ENCODE peak calls at places on chromosomes 2 and 18, in nine cellular contexts. Y, J, C, W, L, I, E, Q and X are unnamed samples.
A peak's percentile ranks its signal among the peaks of the same experiment; 100 is the strongest.

GRCh38 chr2:10661846-10662245 is 27.9 kb downstream of the NOL10 start:
- DNase-seq in I (no peak), Y (no peak), L (no peak), C (no peak), E (no peak), Q (no peak), J (no peak), W (no peak), X (no peak)

GRCh38 chr2:49801898-49802297 is 647.6 kb upstream of the FSHR start:
- DNase-seq in W (no peak), I (no peak), Y (no peak), L (no peak), Q (no peak), C (no peak), J (no peak), E (no peak), X (no peak)

GRCh38 chr2:150619607-150620330 is 132.3 kb upstream of the RND3 start:
- DNase-seq in E (no peak), Y (no peak), L (no peak), J (no peak), W (no peak), I (no peak), Q (peak; percentile 39), C (no peak), X (no peak)

GRCh38 chr2:237689569-237690131 is 62.3 kb downstream of the LRRFIP1 start:
- DNase-seq in E (peak; percentile 10), L (no peak), J (no peak), Y (no peak), I (no peak), W (no peak), C (peak; percentile 79), Q (no peak), X (no peak)

GRCh38 chr2:69804416-69804815 is 25.0 kb upstream of the GMCL1 start:
- DNase-seq in C (peak; percentile 15), J (no peak), Y (no peak), W (no peak), Q (no peak), E (no peak), L (no peak), I (no peak), X (no peak)

GRCh38 chr2:149568138-149568537 is 19.4 kb downstream of the MMADHC start:
- DNase-seq in W (no peak), Y (no peak), L (no peak), I (no peak), Q (no peak), C (no peak), J (no peak), E (no peak), X (no peak)

GRCh38 chr2:172375247-172375646 is 52.1 kb upstream of the ITGA6 start:
- DNase-seq in C (no peak), I (no peak), L (no peak), Y (no peak), J (no peak), W (no peak), Q (no peak), E (no peak), X (no peak)

GRCh38 chr2:38462121-38462634 is 85.1 kb upstream of the ATL2 start:
- DNase-seq in C (no peak), L (no peak), J (peak; percentile 42), E (no peak), Y (no peak), I (no peak), Q (peak; percentile 53), W (no peak), X (no peak)

GRCh38 chr2:240957656-240958365 is 40.6 kb upstream of the SNED1 start:
- DNase-seq in Y (no peak), Q (peak; percentile 38), J (no peak), I (no peak), E (no peak), L (no peak), C (no peak), W (no peak), X (no peak)

GRCh38 chr18:79245517-79246001 is 150.2 kb upstream of the NFATC1 start:
- DNase-seq in C (no peak), J (no peak), L (no peak), W (no peak), E (no peak), Y (peak; percentile 8), Q (no peak), I (no peak), X (no peak)

GRCh38 chr18:8073167-8073566 is 506.1 kb downstream of the PTPRM start:
- DNase-seq in Y (no peak), Q (no peak), L (no peak), E (no peak), I (no peak), C (no peak), J (no peak), W (no peak), X (no peak)

GRCh38 chr2:149119358-149119757 is 80.9 kb downstream of the LYPD6B start:
- DNase-seq in I (no peak), L (no peak), Q (no peak), W (no peak), J (no peak), Y (no peak), E (no peak), C (no peak), X (no peak)

GRCh38 chr2:139969301-139969700 is 1189.1 kb upstream of the NXPH2 start:
- DNase-seq in E (no peak), W (no peak), L (no peak), Y (no peak), C (no peak), J (no peak), I (no peak), Q (no peak), X (no peak)

GRCh38 chr18:58241877-58242276 is 197.9 kb downstream of the NEDD4L start:
- DNase-seq in Q (no peak), W (no peak), J (no peak), L (no peak), I (no peak), E (peak; percentile 86), Y (no peak), C (no peak), X (no peak)

GRCh38 chr2:20443276-20443920 is 3.5 kb upstream of the RHOB start:
- DNase-seq in J (no peak), Y (no peak), W (no peak), I (no peak), L (no peak), C (no peak), E (peak; percentile 81), Q (no peak), X (no peak)

GRCh38 chr2:69616755-69617154 is 26.8 kb downstream of the AAK1 start:
- DNase-seq in Q (no peak), Y (no peak), C (no peak), J (no peak), W (no peak), L (peak; percentile 16), I (no peak), E (no peak), X (no peak)

GRCh38 chr2:23524261-23524706 is 139.3 kb downstream of the KLHL29 start:
- DNase-seq in Q (peak; percentile 86), W (no peak), J (peak; percentile 60), E (peak; percentile 67), C (no peak), I (no peak), Y (no peak), L (no peak), X (no peak)